ENCODE peak calls at places on chromosomes 1 and 21, in nine cellular contexts. K is A549; Q is suprapubic skin; I is heart right ventricle; F is psoas muscle; O is NT2/D1; P is CD8-positive, alpha-beta memory T cell; W is HCT116; T is body of pancreas. A is an unnamed sample. For H3K4me1, the result is how much of the 10 kb centered on the place peaks cover.

GRCh38 chr1:54965624-54966340 is 14.6 kb upstream of the TMEM61 start:
- DNase-seq in K (no peak), Q (peak), I (peak), F (peak), O (no peak), P (no peak), W (peak), T (peak), A (no peak)

GRCh38 chr1:62386351-62387121 is 50.3 kb upstream of the USP1 start:
- DNase-seq in K (no peak), Q (no peak), I (no peak), F (no peak), O (no peak), P (no peak), W (no peak), T (no peak), A (no peak)

GRCh38 chr1:1899266-1899966 is 8.5 kb upstream of the GNB1 start:
- DNase-seq in K (no peak), Q (peak), I (no peak), F (peak), O (no peak), P (no peak), W (no peak), T (no peak), A (no peak)

GRCh38 chr21:43675871-43676270 is 16.5 kb downstream of the RRP1B start:
- DNase-seq in K (no peak), Q (no peak), I (no peak), F (no peak), O (no peak), P (no peak), W (no peak), T (no peak), A (no peak)

GRCh38 chr21:28283652-28284490 is 708.8 kb downstream of the LTN1 start:
- DNase-seq in K (no peak), Q (no peak), I (peak), F (no peak), O (no peak), P (no peak), W (no peak), T (peak), A (no peak)

GRCh38 chr21:36511484-36512227 is 31.7 kb upstream of the CLDN14 start:
- DNase-seq in K (no peak), Q (no peak), I (no peak), F (no peak), O (no peak), P (no peak), W (no peak), T (no peak), A (no peak)

GRCh38 chr1:6222644-6223043 is 13.1 kb downstream of the ICMT start:
- DNase-seq in K (no peak), Q (no peak), I (peak), F (peak), O (no peak), P (no peak), W (no peak), T (peak), A (no peak)

GRCh38 chr1:85280636-85281035 is 4.2 kb upstream of the BCL10 start:
- DNase-seq in K (no peak), Q (no peak), I (no peak), F (no peak), O (no peak), P (no peak), W (no peak), T (no peak), A (no peak)

GRCh38 chr21:31675332-31675731 is 15.8 kb downstream of the SOD1 start:
- DNase-seq in K (no peak), Q (no peak), I (no peak), F (no peak), O (no peak), P (no peak), W (no peak), T (no peak), A (no peak)

GRCh38 chr21:25572895-25573310 is 34.4 kb downstream of the MRPL39 start:
- DNase-seq in K (no peak), Q (no peak), I (no peak), F (no peak), O (no peak), P (no peak), W (no peak), T (no peak), A (no peak)

GRCh38 chr21:43981151-43981870 is 30.8 kb upstream of the TRAPPC10 start:
- DNase-seq in K (no peak), Q (no peak), I (no peak), F (no peak), O (no peak), P (no peak), W (no peak), T (no peak), A (no peak)

GRCh38 chr1:239250353-239251035 is 135.9 kb upstream of the CHRM3 start:
- DNase-seq in K (no peak), Q (no peak), I (no peak), F (no peak), O (no peak), P (no peak), W (no peak), T (peak), A (no peak)

GRCh38 chr1:110829955-110830553 is 42.9 kb upstream of the CD53 start:
- DNase-seq in K (peak), Q (no peak), I (no peak), F (no peak), O (peak), P (no peak), W (peak), T (no peak), A (peak)

GRCh38 chr21:45363921-45364463 is 41.0 kb upstream of the COL18A1 start:
- DNase-seq in K (peak), Q (peak), I (peak), F (peak), O (no peak), P (no peak), W (peak), T (peak), A (no peak)

GRCh38 chr1:171877711-171878110 is 36.4 kb downstream of the DNM3 start:
- DNase-seq in K (no peak), Q (no peak), I (no peak), F (no peak), O (no peak), P (no peak), W (no peak), T (no peak), A (no peak)

GRCh38 chr1:61318319-61319125 is 236.2 kb downstream of the NFIA start:
- DNase-seq in K (no peak), Q (peak), I (no peak), F (no peak), O (no peak), P (no peak), W (no peak), T (peak), A (no peak)

GRCh38 chr1:109151146-109151545 is 37.2 kb downstream of the ELAPOR1 start:
- DNase-seq in K (no peak), Q (no peak), I (peak), F (no peak), O (peak), P (no peak), W (peak), T (peak), A (no peak)

GRCh38 chr1:171799166-171799565 is 17.7 kb downstream of the METTL13 start:
- DNase-seq in K (no peak), Q (no peak), I (no peak), F (no peak), O (no peak), P (no peak), W (no peak), T (no peak), A (no peak)

GRCh38 chr1:153506831-153507413 is 28.9 kb downstream of the S100A6 start:
- DNase-seq in K (peak), Q (peak), I (peak), F (peak), O (no peak), P (no peak), W (no peak), T (peak), A (no peak)

GRCh38 chr1:206856674-206857464 is 8.6 kb upstream of the IL20 start:
- DNase-seq in K (peak), Q (no peak), I (no peak), F (no peak), O (no peak), P (no peak), W (peak), T (no peak), A (no peak)

GRCh38 chr21:15275615-15276228 is 210.9 kb upstream of the NRIP1 start:
- DNase-seq in K (no peak), Q (no peak), I (no peak), F (no peak), O (no peak), P (no peak), W (no peak), T (no peak), A (no peak)

GRCh38 chr1:46611691-46612221 is 4.9 kb downstream of the MOB3C start:
- DNase-seq in K (no peak), Q (no peak), I (no peak), F (peak), O (no peak), P (no peak), W (no peak), T (peak), A (no peak)

GRCh38 chr1:46615088-46615487 is 1.5 kb downstream of the MOB3C start:
- DNase-seq in K (no peak), Q (no peak), I (no peak), F (no peak), O (no peak), P (no peak), W (no peak), T (no peak), A (no peak)

GRCh38 chr1:46614604-46614984 is 2.0 kb downstream of the MOB3C start:
- DNase-seq in K (no peak), Q (no peak), I (no peak), F (no peak), O (no peak), P (no peak), W (no peak), T (no peak), A (no peak)

GRCh38 chr1:46613661-46614603 is 2.7 kb downstream of the MOB3C start:
- DNase-seq in K (no peak), Q (peak), I (peak), F (peak), O (peak), P (peak), W (no peak), T (peak), A (peak)

GRCh38 chr1:46612937-46613660 is 3.5 kb downstream of the MOB3C start:
- DNase-seq in K (no peak), Q (no peak), I (no peak), F (peak), O (no peak), P (no peak), W (no peak), T (peak), A (no peak)
- H3K4me1 ChIP-seq in K (under half), Q (half or more), I (half or more), F (half or more), O (under half), P (half or more), W (under half), T (half or more), A (under half)

GRCh38 chr1:207891148-207891547 is 19.8 kb downstream of the CD34 start:
- DNase-seq in K (no peak), Q (no peak), I (no peak), F (no peak), O (no peak), P (no peak), W (no peak), T (no peak), A (no peak)

GRCh38 chr1:207887542-207887941 is 23.4 kb downstream of the CD34 start:
- DNase-seq in K (no peak), Q (no peak), I (no peak), F (no peak), O (no peak), P (no peak), W (no peak), T (no peak), A (no peak)

GRCh38 chr1:207892764-207893163 is 18.2 kb downstream of the CD34 start:
- DNase-seq in K (no peak), Q (no peak), I (no peak), F (no peak), O (no peak), P (no peak), W (no peak), T (no peak), A (no peak)

GRCh38 chr1:207888647-207889046 is 22.3 kb downstream of the CD34 start:
- DNase-seq in K (no peak), Q (peak), I (no peak), F (peak), O (no peak), P (no peak), W (no peak), T (no peak), A (no peak)

GRCh38 chr1:207890136-207890738 is 20.7 kb downstream of the CD34 start:
- DNase-seq in K (no peak), Q (peak), I (peak), F (peak), O (no peak), P (no peak), W (no peak), T (peak), A (no peak)
- H3K4me3 ChIP-seq in K (no peak), Q (no peak), I (no peak), F (no peak), O (no peak), P (no peak), W (no peak), T (no peak), A (no peak)

DNA sequence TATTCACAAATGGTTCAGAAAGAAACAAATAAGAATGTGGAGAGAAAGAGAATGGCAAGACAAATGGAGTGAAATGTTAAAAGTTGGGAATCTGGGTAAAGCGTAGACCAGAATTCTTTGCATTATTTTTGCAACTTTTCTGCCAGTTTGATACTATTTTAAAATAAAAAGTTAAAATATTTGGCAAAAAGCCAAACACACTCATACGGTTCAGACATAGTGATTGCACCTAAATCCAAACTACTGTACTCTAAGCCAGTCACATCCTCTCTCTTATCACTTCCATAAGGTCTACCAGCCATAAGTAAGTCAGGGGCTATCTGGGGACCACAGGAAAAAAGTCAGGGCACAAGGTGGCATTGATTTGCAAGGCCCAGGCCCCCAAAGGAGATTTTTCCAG is 14.4 kb downstream of the STUM start:
- DNase-seq in K (no peak), Q (no peak), I (no peak), F (no peak), O (no peak), P (no peak), W (no peak), T (no peak), A (no peak)
- H3K4me1 ChIP-seq in K (under half), Q (under half), I (under half), F (under half), O (under half), P (under half), W (under half), T (under half), A (under half)

DNA sequence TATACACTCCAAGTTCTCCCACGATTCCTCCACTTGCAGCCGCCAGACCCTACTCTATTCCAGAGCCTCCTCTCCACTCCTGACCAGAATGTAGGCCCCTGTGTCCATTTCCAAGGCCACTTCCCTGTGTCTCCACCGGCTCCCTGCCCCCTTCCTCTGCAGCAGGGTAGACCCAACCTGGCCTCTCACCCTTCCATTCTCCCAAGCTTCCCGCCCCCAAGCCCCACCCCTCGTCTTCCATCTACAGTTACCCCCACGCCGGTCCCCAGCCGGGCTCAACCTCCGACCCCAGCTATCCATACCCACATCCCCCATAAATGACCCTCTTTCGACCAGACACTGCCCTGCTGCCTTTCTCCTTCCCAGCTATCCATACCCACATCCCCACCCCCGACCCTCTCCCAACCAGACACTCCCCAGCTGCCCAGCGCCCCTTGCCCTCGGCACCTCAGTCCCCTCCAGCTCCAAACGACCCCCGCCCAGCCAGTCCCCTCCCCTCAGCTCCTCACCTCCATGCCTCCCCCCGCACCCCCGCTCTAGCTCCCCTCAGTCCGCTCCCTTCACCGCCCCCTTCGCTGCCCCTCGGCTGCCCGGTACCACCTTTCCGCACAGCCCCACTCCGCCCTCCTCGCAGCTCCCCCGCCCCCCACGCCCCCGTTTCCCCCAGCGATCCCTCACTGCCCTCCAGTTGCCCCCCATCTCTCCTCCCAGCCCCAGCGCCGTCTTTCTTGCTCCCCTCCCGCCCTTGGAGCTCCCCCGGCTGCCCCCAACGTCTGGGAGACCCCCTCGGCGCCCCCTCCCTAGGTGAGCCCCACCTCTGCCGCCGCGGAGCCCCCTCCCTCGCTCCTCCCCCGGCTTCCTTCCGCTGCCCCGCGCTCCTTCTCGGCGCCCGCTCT is 670 bp downstream of the RAB3B start:
- DNase-seq in K (no peak), Q (peak), I (no peak), F (no peak), O (no peak), P (no peak), W (no peak), T (no peak), A (no peak)
- H3K4me3 ChIP-seq in K (peak), Q (peak), I (peak), F (peak), O (peak), P (no peak), W (peak), T (no peak), A (peak)

GRCh38 chr1:164780863-164781262 is 221.9 kb downstream of the PBX1 start:
- DNase-seq in K (peak), Q (no peak), I (peak), F (peak), O (no peak), P (no peak), W (no peak), T (peak), A (no peak)
- H3K4me1 ChIP-seq in K (half or more), Q (under half), I (half or more), F (under half), O (under half), P (under half), W (under half), T (half or more), A (under half)

DNA sequence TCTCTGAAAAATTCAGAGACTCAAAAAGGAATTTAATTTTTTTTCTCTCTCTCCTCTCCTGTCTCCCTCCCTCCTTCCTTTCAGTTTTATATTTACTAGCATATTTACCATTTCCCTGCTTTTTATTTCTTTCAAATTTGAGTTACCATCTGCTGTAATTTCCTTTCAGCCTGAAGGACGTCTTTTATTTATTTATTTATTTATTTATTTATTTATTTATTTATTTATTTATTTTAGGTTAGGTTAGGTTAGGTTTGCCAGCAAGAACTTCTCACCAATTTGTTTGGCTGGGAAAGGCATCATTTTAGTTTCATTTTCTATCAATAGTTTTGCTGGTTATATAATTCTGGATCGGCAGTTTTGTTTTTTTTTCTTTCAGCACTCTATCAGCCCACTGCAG is 231.7 kb upstream of the ZRANB2 start:
- DNase-seq in K (no peak), Q (no peak), I (no peak), F (no peak), O (no peak), P (no peak), W (no peak), T (no peak), A (no peak)
- H3K4me3 ChIP-seq in K (no peak), Q (no peak), I (no peak), F (no peak), O (no peak), P (no peak), W (no peak), T (no peak), A (no peak)

GRCh38 chr1:3536796-3537195 is 74.5 kb downstream of the MEGF6 start:
- DNase-seq in K (no peak), Q (no peak), I (no peak), F (no peak), O (no peak), P (no peak), W (no peak), T (no peak), A (no peak)
- H3K4me1 ChIP-seq in K (under half), Q (half or more), I (under half), F (under half), O (under half), P (under half), W (under half), T (under half), A (under half)